ENCODE peak calls at places on chromosome 21, in six cellular contexts. P is astrocyte of the spinal cord; A is activated T-helper 1 cell treated with anti-CD3 and anti-CD28 coated beads, Interleukin-12 subunit alpha, Interleukin-12 subunit beta, Interleukin-2, Interleukin-4 antibody, amounts not matched to agents 30 ng/mL and 10 ng/mL and 1 ng/mL, durations not matched to agents 14 hours and 24 hours and 36 hours; I is NCI-H1105 treated with DMSO at 0.1 percent for 48 hours; X is activated T-cell treated with anti-CD3 and anti-CD28 coated beads, Interleukin-2, amount 50 U/mL, for 4 hours; B is NCI-H446. V is an unnamed sample.

GRCh38 chr21:46562964-46563607 is 41.8 kb downstream of the S100B start:
- DNase-seq in P (no peak), A (no peak), I (no peak), X (no peak), B (no peak), V (no peak)

GRCh38 chr21:44021064-44021463 is 9.0 kb downstream of the TRAPPC10 start:
- DNase-seq in P (no peak), A (no peak), I (no peak), X (no peak), B (no peak), V (no peak)

GRCh38 chr21:46307625-46308024 is 16.0 kb downstream of the C21orf58 start:
- DNase-seq in P (peak; percentile 64), A (no peak), I (no peak), X (no peak), B (no peak), V (no peak)

GRCh38 chr21:41745026-41745820 is 21.6 kb downstream of the RIPK4 start:
- DNase-seq in P (no peak), A (no peak), I (no peak), X (no peak), B (no peak), V (no peak)

GRCh38 chr21:42156690-42157605 is 62.0 kb upstream of the ABCG1 start:
- DNase-seq in P (no peak), A (no peak), I (peak; percentile 48), X (no peak), B (no peak), V (no peak)

GRCh38 chr21:29638138-29638537 is 301.7 kb downstream of the GRIK1 start:
- DNase-seq in P (no peak), A (no peak), I (no peak), X (no peak), B (no peak), V (no peak)

GRCh38 chr21:45482899-45483821 is 59.1 kb downstream of the SLC19A1 start:
- DNase-seq in P (no peak), A (peak; percentile 52), I (no peak), X (no peak), B (no peak), V (no peak)

GRCh38 chr21:41632748-41633475 is 125.0 kb upstream of the TMPRSS2 start:
- DNase-seq in P (no peak), A (no peak), I (peak; percentile 60), X (no peak), B (no peak), V (no peak)

V was measured in MG63.